ENCODE peak calls at places on chromosomes 16 and 17, in ten cellular contexts. One of them, this sample, is unnamed.
A peak's percentile ranks its signal among the peaks of the same experiment; 100 is the strongest.

GRCh38 chr17:28906276-28907051 is 3.6 kb upstream of the DHRS13 start:
- DNase-seq in colonic mucosa: no peak
- DNase-seq in RWPE2: no peak
- DNase-seq in right atrium auricular region: no peak
- DNase-seq in lower lobe of right lung: no peak
- DNase-seq in MM.1S: no peak
- DNase-seq in upper lobe of right lung: peak; percentile 60
- DNase-seq in heart left ventricle: no peak
- DNase-seq in CD8-positive, alpha-beta T cell: no peak
- DNase-seq in astrocyte: no peak
- DNase-seq in this sample: no peak

GRCh38 chr16:19804538-19805323 is 79.9 kb downstream of the GPRC5B start:
- DNase-seq in colonic mucosa: peak; percentile 48
- DNase-seq in RWPE2: no peak
- DNase-seq in right atrium auricular region: peak; percentile 67
- DNase-seq in lower lobe of right lung: peak; percentile 71
- DNase-seq in MM.1S: no peak
- DNase-seq in upper lobe of right lung: no peak
- DNase-seq in heart left ventricle: peak; percentile 84
- DNase-seq in CD8-positive, alpha-beta T cell: no peak
- DNase-seq in astrocyte: no peak
- DNase-seq in this sample: no peak

GRCh38 chr16:22739077-22739476 is 74.9 kb upstream of the HS3ST2 start:
- DNase-seq in colonic mucosa: no peak
- DNase-seq in RWPE2: no peak
- DNase-seq in right atrium auricular region: no peak
- DNase-seq in lower lobe of right lung: no peak
- DNase-seq in MM.1S: no peak
- DNase-seq in upper lobe of right lung: no peak
- DNase-seq in heart left ventricle: no peak
- DNase-seq in CD8-positive, alpha-beta T cell: no peak
- DNase-seq in astrocyte: no peak
- DNase-seq in this sample: no peak

GRCh38 chr16:85947511-85948509 is 48.8 kb downstream of the IRF8 start:
- DNase-seq in colonic mucosa: no peak
- DNase-seq in RWPE2: no peak
- DNase-seq in right atrium auricular region: no peak
- DNase-seq in lower lobe of right lung: no peak
- DNase-seq in MM.1S: peak; percentile 64
- DNase-seq in upper lobe of right lung: no peak
- DNase-seq in heart left ventricle: no peak
- DNase-seq in CD8-positive, alpha-beta T cell: no peak
- DNase-seq in astrocyte: no peak
- DNase-seq in this sample: no peak

GRCh38 chr16:29854520-29855100 is 8.4 kb downstream of the CDIPT start:
- DNase-seq in colonic mucosa: no peak
- DNase-seq in RWPE2: no peak
- DNase-seq in right atrium auricular region: no peak
- DNase-seq in lower lobe of right lung: no peak
- DNase-seq in MM.1S: no peak
- DNase-seq in upper lobe of right lung: no peak
- DNase-seq in heart left ventricle: no peak
- DNase-seq in CD8-positive, alpha-beta T cell: no peak
- DNase-seq in astrocyte: no peak
- DNase-seq in this sample: no peak

GRCh38 chr16:69339289-69340094 is at the start of the genes COG8 and NIP7:
- DNase-seq in colonic mucosa: peak; percentile 97
- DNase-seq in RWPE2: peak; percentile 97
- DNase-seq in right atrium auricular region: peak; percentile 98
- DNase-seq in lower lobe of right lung: peak; percentile 94
- DNase-seq in MM.1S: peak; percentile 98
- DNase-seq in upper lobe of right lung: peak; percentile 95
- DNase-seq in heart left ventricle: peak; percentile 96
- DNase-seq in CD8-positive, alpha-beta T cell: peak; percentile 82
- DNase-seq in astrocyte: peak; percentile 97
- DNase-seq in this sample: peak; percentile 97

GRCh38 chr17:64507418-64507766 is 615 bp downstream of the CEP95 start:
- DNase-seq in colonic mucosa: peak; percentile 44
- DNase-seq in RWPE2: no peak
- DNase-seq in right atrium auricular region: no peak
- DNase-seq in lower lobe of right lung: no peak
- DNase-seq in MM.1S: peak; percentile 82
- DNase-seq in upper lobe of right lung: no peak
- DNase-seq in heart left ventricle: no peak
- DNase-seq in CD8-positive, alpha-beta T cell: peak; percentile 12
- DNase-seq in astrocyte: peak; percentile 74
- DNase-seq in this sample: peak; percentile 34

GRCh38 chr16:69610356-69610755 is 44.6 kb downstream of the NFAT5 start:
- DNase-seq in colonic mucosa: no peak
- DNase-seq in RWPE2: no peak
- DNase-seq in right atrium auricular region: no peak
- DNase-seq in lower lobe of right lung: no peak
- DNase-seq in MM.1S: no peak
- DNase-seq in upper lobe of right lung: no peak
- DNase-seq in heart left ventricle: no peak
- DNase-seq in CD8-positive, alpha-beta T cell: no peak
- DNase-seq in astrocyte: peak; percentile 46
- DNase-seq in this sample: no peak

DNA sequence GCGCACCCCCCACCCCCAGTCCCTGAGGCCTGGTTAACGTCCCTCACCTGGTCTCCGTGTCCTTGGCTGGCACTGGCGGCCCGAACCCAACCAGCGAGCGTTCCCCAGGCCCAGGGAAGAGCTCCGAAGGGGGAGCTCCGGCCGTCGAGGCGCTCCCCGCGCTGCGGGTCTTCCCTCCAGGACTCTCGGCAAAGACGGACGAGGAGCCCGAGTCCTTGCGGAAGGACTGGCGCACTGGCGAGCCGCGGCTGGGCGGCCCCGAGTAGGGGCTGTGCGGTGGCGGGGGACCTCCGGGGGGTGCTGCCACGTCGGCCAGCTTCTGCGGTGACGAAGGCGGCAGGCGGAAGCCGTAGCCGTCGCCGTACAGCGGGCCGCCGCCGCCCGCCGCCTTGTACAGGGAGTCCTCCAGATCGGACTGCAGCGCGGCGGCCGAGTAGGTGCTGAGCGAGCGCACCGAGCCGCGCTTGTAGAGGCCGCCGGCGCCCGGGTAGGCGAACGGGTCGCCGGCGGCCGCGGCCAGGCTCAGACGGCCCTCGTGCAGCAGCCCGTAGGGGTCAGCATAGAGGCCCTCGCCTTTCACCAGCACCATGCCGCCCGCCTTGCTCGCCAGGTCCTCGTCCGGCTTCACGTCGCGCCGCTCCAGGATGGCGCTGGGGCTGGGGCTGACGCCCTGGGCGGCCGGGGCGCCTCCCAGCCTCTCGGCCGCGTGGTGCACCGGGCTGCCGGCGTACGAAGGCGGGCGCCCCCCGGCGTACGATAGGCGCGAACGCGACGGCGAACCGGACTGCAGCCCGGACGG is 44.1 kb downstream of the SRCIN1 start:
- DNase-seq in colonic mucosa: no peak
- DNase-seq in RWPE2: no peak
- DNase-seq in right atrium auricular region: no peak
- DNase-seq in lower lobe of right lung: peak; percentile 32
- DNase-seq in MM.1S: no peak
- DNase-seq in upper lobe of right lung: no peak
- DNase-seq in heart left ventricle: no peak
- DNase-seq in CD8-positive, alpha-beta T cell: no peak
- DNase-seq in astrocyte: no peak
- DNase-seq in this sample: no peak
- TF ChIP-seq CTCF in colonic mucosa: no peak
- TF ChIP-seq CTCF in RWPE2: no peak
- TF ChIP-seq CTCF in right atrium auricular region: no peak
- TF ChIP-seq CTCF in lower lobe of right lung: no peak
- TF ChIP-seq CTCF in MM.1S: no peak
- TF ChIP-seq CTCF in upper lobe of right lung: no peak
- TF ChIP-seq CTCF in heart left ventricle: no peak
- TF ChIP-seq CTCF in CD8-positive, alpha-beta T cell: no peak
- TF ChIP-seq CTCF in astrocyte: no peak
- TF ChIP-seq CTCF in this sample: no peak

DNA sequence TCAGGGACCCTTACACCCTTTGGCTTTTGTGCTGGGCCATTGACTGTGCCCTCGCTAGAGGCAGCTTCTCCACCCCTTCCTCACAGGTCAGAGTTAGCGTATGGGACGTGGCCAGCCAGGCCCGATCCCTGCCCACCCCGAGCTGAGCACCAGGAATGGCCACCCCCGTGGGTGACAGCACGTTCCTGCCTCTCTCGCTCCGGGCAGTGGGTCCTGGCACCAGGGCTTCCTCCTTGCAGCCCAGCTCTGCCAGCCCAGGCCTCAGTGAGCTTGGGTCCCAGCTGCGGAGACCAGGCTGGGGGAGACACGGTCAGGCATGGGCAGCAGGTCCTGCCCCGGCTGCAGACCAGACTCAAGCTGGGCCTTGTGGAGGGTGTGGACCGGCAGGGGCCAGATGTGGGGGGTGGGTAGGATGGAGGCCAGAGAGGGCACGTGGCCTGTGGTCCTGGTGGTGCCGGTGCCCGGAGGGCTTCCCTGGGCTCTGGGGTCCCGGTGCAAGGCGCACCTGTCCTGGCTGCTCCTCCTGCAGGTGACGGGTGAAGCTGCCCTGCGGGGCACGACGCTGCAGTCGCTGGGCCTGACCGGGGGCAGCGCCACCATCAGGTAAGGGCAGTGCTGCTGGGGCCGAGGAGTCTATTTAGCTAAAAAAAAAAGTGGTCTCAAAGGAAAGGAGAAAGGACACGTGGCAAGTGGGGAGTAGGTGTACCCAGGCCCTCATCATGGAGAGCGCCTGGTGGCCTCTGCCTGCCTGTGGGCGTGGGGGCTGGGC is 18.2 kb downstream of the ASPSCR1 start:
- DNase-seq in colonic mucosa: no peak
- DNase-seq in RWPE2: no peak
- DNase-seq in right atrium auricular region: no peak
- DNase-seq in lower lobe of right lung: no peak
- DNase-seq in MM.1S: no peak
- DNase-seq in upper lobe of right lung: no peak
- DNase-seq in heart left ventricle: no peak
- DNase-seq in CD8-positive, alpha-beta T cell: no peak
- DNase-seq in astrocyte: no peak
- DNase-seq in this sample: peak; percentile 12
- H3K27ac ChIP-seq in colonic mucosa: no peak overlapping the region
- H3K27ac ChIP-seq in RWPE2: no peak overlapping the region
- H3K27ac ChIP-seq in right atrium auricular region: no peak overlapping the region
- H3K27ac ChIP-seq in lower lobe of right lung: peak overlapping the region; percentile 58
- H3K27ac ChIP-seq in MM.1S: no peak overlapping the region
- H3K27ac ChIP-seq in upper lobe of right lung: no peak overlapping the region
- H3K27ac ChIP-seq in heart left ventricle: no peak overlapping the region
- H3K27ac ChIP-seq in CD8-positive, alpha-beta T cell: no peak overlapping the region
- H3K27ac ChIP-seq in astrocyte: no peak overlapping the region
- H3K27ac ChIP-seq in this sample: no peak overlapping the region

GRCh38 chr17:66739553-66739952 is 95.4 kb upstream of the CACNG5 start:
- DNase-seq in colonic mucosa: no peak
- DNase-seq in RWPE2: no peak
- DNase-seq in right atrium auricular region: no peak
- DNase-seq in lower lobe of right lung: no peak
- DNase-seq in MM.1S: no peak
- DNase-seq in upper lobe of right lung: no peak
- DNase-seq in heart left ventricle: no peak
- DNase-seq in CD8-positive, alpha-beta T cell: no peak
- DNase-seq in astrocyte: no peak
- DNase-seq in this sample: no peak

GRCh38 chr17:66737524-66737923 is 97.4 kb upstream of the CACNG5 start:
- DNase-seq in colonic mucosa: no peak
- DNase-seq in RWPE2: no peak
- DNase-seq in right atrium auricular region: peak; percentile 61
- DNase-seq in lower lobe of right lung: no peak
- DNase-seq in MM.1S: no peak
- DNase-seq in upper lobe of right lung: no peak
- DNase-seq in heart left ventricle: peak; percentile 62
- DNase-seq in CD8-positive, alpha-beta T cell: no peak
- DNase-seq in astrocyte: peak; percentile 41
- DNase-seq in this sample: peak; percentile 84

GRCh38 chr17:66734544-66734943 is 100.4 kb upstream of the CACNG5 start:
- DNase-seq in colonic mucosa: no peak
- DNase-seq in RWPE2: no peak
- DNase-seq in right atrium auricular region: no peak
- DNase-seq in lower lobe of right lung: no peak
- DNase-seq in MM.1S: no peak
- DNase-seq in upper lobe of right lung: no peak
- DNase-seq in heart left ventricle: no peak
- DNase-seq in CD8-positive, alpha-beta T cell: no peak
- DNase-seq in astrocyte: no peak
- DNase-seq in this sample: no peak

DNA sequence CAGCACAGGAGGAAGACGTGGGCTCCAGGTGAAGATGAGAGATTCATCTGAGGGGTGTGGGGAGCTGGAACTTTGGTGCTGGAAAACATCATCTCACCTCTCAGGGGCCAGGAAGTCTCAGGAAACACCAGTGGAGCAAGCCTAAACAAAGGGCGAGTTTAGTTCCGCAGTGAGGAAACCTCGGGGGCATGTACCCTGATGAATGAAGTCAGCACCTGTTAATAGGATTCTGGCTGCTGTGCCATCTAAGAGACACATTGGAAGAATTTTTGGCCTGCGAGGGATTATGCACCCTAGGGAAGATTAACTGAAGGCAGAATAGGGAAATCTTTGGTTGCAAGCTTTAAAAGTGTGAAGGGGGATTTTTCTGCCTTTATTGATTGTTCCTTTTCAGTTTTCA is 94.7 kb upstream of the CACNG5 start:
- DNase-seq in colonic mucosa: no peak
- DNase-seq in RWPE2: no peak
- DNase-seq in right atrium auricular region: no peak
- DNase-seq in lower lobe of right lung: no peak
- DNase-seq in MM.1S: no peak
- DNase-seq in upper lobe of right lung: no peak
- DNase-seq in heart left ventricle: no peak
- DNase-seq in CD8-positive, alpha-beta T cell: no peak
- DNase-seq in astrocyte: no peak
- DNase-seq in this sample: no peak
- H3K36me3 ChIP-seq in colonic mucosa: no peaks in the 10 kb centered on the region
- H3K36me3 ChIP-seq in RWPE2: no peaks in the 10 kb centered on the region
- H3K36me3 ChIP-seq in right atrium auricular region: no peaks in the 10 kb centered on the region
- H3K36me3 ChIP-seq in lower lobe of right lung: peaks cover 36% of the 10 kb centered on the region
- H3K36me3 ChIP-seq in MM.1S: no peaks in the 10 kb centered on the region
- H3K36me3 ChIP-seq in upper lobe of right lung: peaks cover 33% of the 10 kb centered on the region
- H3K36me3 ChIP-seq in heart left ventricle: peaks cover 35% of the 10 kb centered on the region
- H3K36me3 ChIP-seq in CD8-positive, alpha-beta T cell: peaks cover 42% of the 10 kb centered on the region
- H3K36me3 ChIP-seq in astrocyte: peaks cover 12% of the 10 kb centered on the region
- H3K36me3 ChIP-seq in this sample: no peaks in the 10 kb centered on the region

GRCh38 chr17:54971147-54971546 is 2.6 kb downstream of the STXBP4 start:
- DNase-seq in colonic mucosa: no peak
- DNase-seq in RWPE2: no peak
- DNase-seq in right atrium auricular region: no peak
- DNase-seq in lower lobe of right lung: no peak
- DNase-seq in MM.1S: no peak
- DNase-seq in upper lobe of right lung: no peak
- DNase-seq in heart left ventricle: no peak
- DNase-seq in CD8-positive, alpha-beta T cell: no peak
- DNase-seq in astrocyte: no peak
- DNase-seq in this sample: no peak

GRCh38 chr17:54968259-54968953 is at the start of the genes COX11 and STXBP4:
- DNase-seq in colonic mucosa: peak; percentile 97
- DNase-seq in RWPE2: peak; percentile 93
- DNase-seq in right atrium auricular region: peak; percentile 94
- DNase-seq in lower lobe of right lung: peak; percentile 96
- DNase-seq in MM.1S: peak; percentile 98
- DNase-seq in upper lobe of right lung: peak; percentile 97
- DNase-seq in heart left ventricle: peak; percentile 96
- DNase-seq in CD8-positive, alpha-beta T cell: peak; percentile 90
- DNase-seq in astrocyte: peak; percentile 94
- DNase-seq in this sample: peak; percentile 98

GRCh38 chr17:54968954-54969400 is 412 bp downstream of the STXBP4 start:
- DNase-seq in colonic mucosa: peak; percentile 37
- DNase-seq in RWPE2: no peak
- DNase-seq in right atrium auricular region: no peak
- DNase-seq in lower lobe of right lung: no peak
- DNase-seq in MM.1S: no peak
- DNase-seq in upper lobe of right lung: no peak
- DNase-seq in heart left ventricle: no peak
- DNase-seq in CD8-positive, alpha-beta T cell: no peak
- DNase-seq in astrocyte: no peak
- DNase-seq in this sample: no peak

GRCh38 chr17:54969658-54970572 is 1.4 kb downstream of the STXBP4 start:
- DNase-seq in colonic mucosa: no peak
- DNase-seq in RWPE2: no peak
- DNase-seq in right atrium auricular region: no peak
- DNase-seq in lower lobe of right lung: no peak
- DNase-seq in MM.1S: no peak
- DNase-seq in upper lobe of right lung: no peak
- DNase-seq in heart left ventricle: no peak
- DNase-seq in CD8-positive, alpha-beta T cell: no peak
- DNase-seq in astrocyte: no peak
- DNase-seq in this sample: no peak

GRCh38 chr17:54967621-54968258 is 714 bp downstream of the COX11 start:
- DNase-seq in colonic mucosa: peak; percentile 49
- DNase-seq in RWPE2: no peak
- DNase-seq in right atrium auricular region: no peak
- DNase-seq in lower lobe of right lung: no peak
- DNase-seq in MM.1S: peak; percentile 63
- DNase-seq in upper lobe of right lung: no peak
- DNase-seq in heart left ventricle: no peak
- DNase-seq in CD8-positive, alpha-beta T cell: no peak
- DNase-seq in astrocyte: peak; percentile 54
- DNase-seq in this sample: peak; percentile 39
- TF ChIP-seq CTCF in colonic mucosa: no peak
- TF ChIP-seq CTCF in RWPE2: no peak
- TF ChIP-seq CTCF in right atrium auricular region: no peak
- TF ChIP-seq CTCF in lower lobe of right lung: peak; percentile 38
- TF ChIP-seq CTCF in MM.1S: no peak
- TF ChIP-seq CTCF in upper lobe of right lung: no peak
- TF ChIP-seq CTCF in heart left ventricle: peak; percentile 49
- TF ChIP-seq CTCF in CD8-positive, alpha-beta T cell: peak; percentile 29
- TF ChIP-seq CTCF in astrocyte: no peak
- TF ChIP-seq CTCF in this sample: peak; percentile 57

This sample was measured in WERI-Rb-1.